ENCODE peak calls at places on chromosomes 3 and 15, in five cellular contexts. S is K562, H is A549, X is HepG2, Z is H1. P is an unnamed sample.
A peak's percentile ranks its signal among the peaks of the same experiment; 100 is the strongest.

GRCh38 chr3:113730550-113730949 is 15.5 kb downstream of the NAA50 start:
- DNase-seq in S (no peak), H (no peak), X (no peak), Z (no peak), P (no peak)

GRCh38 chr3:4899654-4900236 is 79.5 kb upstream of the BHLHE40 start:
- DNase-seq in S (no peak), H (no peak), X (no peak), Z (no peak), P (no peak)

GRCh38 chr15:50685191-50685975 is 1.2 kb downstream of the TRPM7 start:
- DNase-seq in S (no peak), H (no peak), X (no peak), Z (no peak), P (peak; percentile 13)

GRCh38 chr15:28994830-28995180 is 109.0 kb downstream of the APBA2 start:
- DNase-seq in S (no peak), H (no peak), X (no peak), Z (no peak), P (no peak)

GRCh38 chr15:70474682-70475438 is 288.5 kb downstream of the UACA start:
- DNase-seq in S (no peak), H (peak; percentile 90), X (no peak), Z (no peak), P (peak; percentile 96)

GRCh38 chr15:90883971-90884718 is at the start of gene FES:
- DNase-seq in S (no peak), H (no peak), X (no peak), Z (peak; percentile 79), P (peak; percentile 76)

GRCh38 chr3:194871864-194872668 is 186.4 kb downstream of the FAM43A start:
- DNase-seq in S (no peak), H (no peak), X (no peak), Z (no peak), P (no peak)

GRCh38 chr15:26051771-26052685 is 188.9 kb upstream of the ATP10A start:
- DNase-seq in S (no peak), H (no peak), X (no peak), Z (no peak), P (no peak)

GRCh38 chr15:63107895-63108546 is 13.6 kb upstream of the LACTB start:
- DNase-seq in S (no peak), H (peak; percentile 93), X (peak; percentile 98), Z (peak; percentile 11), P (peak; percentile 35)

GRCh38 chr15:53208759-53209158 is 418.6 kb upstream of the ONECUT1 start:
- DNase-seq in S (no peak), H (no peak), X (no peak), Z (no peak), P (no peak)

GRCh38 chr3:24494616-24495333 is at the start of gene THRB:
- DNase-seq in S (peak; percentile 77), H (peak; percentile 68), X (peak; percentile 56), Z (peak; percentile 82), P (peak; percentile 48)

GRCh38 chr3:128784228-128784627 is 58.2 kb downstream of the RAB7A start:
- DNase-seq in S (peak; percentile 58), H (peak; percentile 9), X (peak; percentile 9), Z (peak; percentile 83), P (peak; percentile 21)

GRCh38 chr3:81723732-81724313 is 37.6 kb downstream of the GBE1 start:
- DNase-seq in S (no peak), H (no peak), X (peak; percentile 41), Z (no peak), P (peak; percentile 78)

GRCh38 chr15:79030470-79030869 is 60.1 kb downstream of the RASGRF1 start:
- DNase-seq in S (no peak), H (no peak), X (no peak), Z (no peak), P (no peak)

GRCh38 chr15:81050806-81051205 is 50.1 kb downstream of the TLNRD1 start:
- DNase-seq in S (no peak), H (no peak), X (no peak), Z (no peak), P (no peak)

GRCh38 chr15:95608371-95608770 is 722.1 kb upstream of the NR2F2 start:
- DNase-seq in S (no peak), H (no peak), X (no peak), Z (no peak), P (no peak)

GRCh38 chr15:85411992-85412538 is 31.7 kb downstream of the AKAP13 start:
- DNase-seq in S (no peak), H (no peak), X (peak; percentile 27), Z (no peak), P (no peak)

GRCh38 chr3:170826047-170826446 is 43.9 kb downstream of the RPL22L1 start:
- DNase-seq in S (no peak), H (no peak), X (no peak), Z (no peak), P (no peak)

GRCh38 chr15:78362716-78363426 is 22.7 kb downstream of the CRABP1 start:
- DNase-seq in S (no peak), H (no peak), X (no peak), Z (no peak), P (no peak)

GRCh38 chr3:186882881-186883685 is 40.6 kb downstream of the ADIPOQ start:
- DNase-seq in S (peak; percentile 46), H (peak; percentile 46), X (peak; percentile 65), Z (no peak), P (peak; percentile 78)

GRCh38 chr3:11600501-11601282 is 43.0 kb downstream of the VGLL4 start:
- DNase-seq in S (no peak), H (peak; percentile 79), X (peak; percentile 84), Z (no peak), P (peak; percentile 94)

GRCh38 chr3:4394567-4394966 is 72.5 kb downstream of the SUMF1 start:
- DNase-seq in S (no peak), H (no peak), X (no peak), Z (no peak), P (peak; percentile 9)

GRCh38 chr3:129650256-129650872 is 43.9 kb upstream of the PLXND1 start:
- DNase-seq in S (peak; percentile 58), H (peak; percentile 18), X (peak; percentile 48), Z (peak; percentile 84), P (peak; percentile 80)

GRCh38 chr3:101850327-101851048 is 1.2 kb downstream of the NFKBIZ start:
- DNase-seq in S (no peak), H (no peak), X (no peak), Z (no peak), P (peak; percentile 53)

GRCh38 chr3:123622766-123623165 is 37.9 kb upstream of the HACD2 start:
- DNase-seq in S (no peak), H (no peak), X (no peak), Z (no peak), P (no peak)

GRCh38 chr15:72198410-72199270 is 1.1 kb upstream of the GRAMD2A start:
- DNase-seq in S (no peak), H (no peak), X (no peak), Z (no peak), P (no peak)

GRCh38 chr3:81874738-81875137 is 113.3 kb upstream of the GBE1 start:
- DNase-seq in S (no peak), H (no peak), X (no peak), Z (no peak), P (no peak)

GRCh38 chr3:123739754-123740153 is 144.4 kb downstream of the MYLK start:
- DNase-seq in S (no peak), H (no peak), X (no peak), Z (no peak), P (no peak)

GRCh38 chr3:98784666-98785600 is 21.8 kb downstream of the ST3GAL6 start:
- DNase-seq in S (no peak), H (no peak), X (peak; percentile 44), Z (no peak), P (peak; percentile 40)

GRCh38 chr3:195543642-195544536 is 764 bp upstream of the PPP1R2 start:
- DNase-seq in S (peak; percentile 35), H (peak; percentile 5), X (peak; percentile 73), Z (peak; percentile 72), P (no peak)

GRCh38 chr3:42014949-42015533 is 53.1 kb upstream of the ULK4 start:
- DNase-seq in S (no peak), H (no peak), X (peak; percentile 85), Z (no peak), P (peak; percentile 66)

GRCh38 chr15:78695849-78696248 is 54.8 kb upstream of the CHRNB4 start:
- DNase-seq in S (no peak), H (no peak), X (no peak), Z (no peak), P (no peak)

GRCh38 chr15:101156509-101157159 is 95.2 kb downstream of the CHSY1 start:
- DNase-seq in S (no peak), H (no peak), X (no peak), Z (no peak), P (no peak)

GRCh38 chr3:147838650-147839049 is 429.5 kb downstream of the ZIC1 start:
- DNase-seq in S (no peak), H (no peak), X (no peak), Z (no peak), P (no peak)

GRCh38 chr3:65291448-65292091 is 603.8 kb upstream of the ADAMTS9 start:
- DNase-seq in S (no peak), H (no peak), X (peak; percentile 77), Z (no peak), P (no peak)

GRCh38 chr3:89504432-89504831 is 397.0 kb downstream of the EPHA3 start:
- DNase-seq in S (no peak), H (no peak), X (no peak), Z (no peak), P (no peak)

GRCh38 chr3:115418583-115418982 is 204.7 kb upstream of the GAP43 start:
- DNase-seq in S (no peak), H (no peak), X (no peak), Z (no peak), P (no peak)

GRCh38 chr15:65561934-65562333 is 31.7 kb downstream of the HACD3 start:
- DNase-seq in S (no peak), H (no peak), X (no peak), Z (no peak), P (no peak)

GRCh38 chr3:136604961-136605360 is 147.2 kb downstream of the STAG1 start:
- DNase-seq in S (no peak), H (no peak), X (no peak), Z (no peak), P (no peak)

DNA sequence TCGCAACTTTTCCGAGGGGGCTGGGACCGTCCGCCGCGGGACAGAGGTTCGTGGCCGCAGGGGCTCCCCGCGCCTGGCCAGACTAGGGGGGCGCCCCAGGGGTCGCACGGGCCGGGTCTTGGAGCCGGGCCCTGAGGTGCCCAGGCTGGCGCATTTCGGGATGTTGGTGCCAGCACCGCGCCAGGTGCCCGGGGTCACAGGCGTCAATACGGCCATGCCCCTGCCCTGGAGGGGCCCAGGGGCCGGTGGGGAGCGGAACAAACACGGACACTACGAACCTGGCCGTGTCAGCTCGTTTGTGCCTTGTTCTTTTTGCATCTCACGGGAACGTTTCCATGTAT is 366 bp downstream of the TM6SF1 start:
- DNase-seq in S (no peak), H (no peak), X (no peak), Z (no peak), P (no peak)
- H3K4me2 ChIP-seq in S (peak overlapping the region; percentile 64), H (peak overlapping the region; percentile 97), X (no peak overlapping the region), Z (peak overlapping the region; percentile 68), P (peak overlapping the region; percentile 77)

GRCh38 chr3:132730891-132731580 is 8.8 kb upstream of the NPHP3 start:
- DNase-seq in S (no peak), H (peak; percentile 8), X (peak; percentile 33), Z (no peak), P (peak; percentile 61)
- TF ChIP-seq JUN in S (no peak), H (no peak), X (no peak), Z (no peak), P (no peak)

GRCh38 chr3:23488618-23489017 is 285.5 kb downstream of the UBE2E2 start:
- DNase-seq in S (no peak), H (no peak), X (no peak), Z (no peak), P (no peak)
- H3K4me2 ChIP-seq in S (no peak overlapping the region), H (no peak overlapping the region), X (no peak overlapping the region), Z (no peak overlapping the region), P (no peak overlapping the region)

GRCh38 chr15:68149059-68149458 is 56.1 kb downstream of the CALML4 start:
- DNase-seq in S (no peak), H (no peak), X (no peak), Z (no peak), P (no peak)
- TF ChIP-seq JUN in S (no peak), H (no peak), X (no peak), Z (no peak), P (no peak)